ENCODE peak calls at places on chromosomes 12 and 14, in ten cellular contexts. One of them, this sample, is unnamed.
A peak's percentile ranks its signal among the peaks of the same experiment; 100 is the strongest.

GRCh38 chr14:68676511-68676943 is 116.3 kb downstream of the ZFP36L1 start:
- DNase-seq in stomach: peak; percentile 53
- DNase-seq in esophagus muscularis mucosa: no peak
- DNase-seq in tibial nerve: no peak
- DNase-seq in SK-N-SH: no peak
- DNase-seq in GM12878: no peak
- DNase-seq in K562: no peak
- DNase-seq in transverse colon: no peak
- DNase-seq in sigmoid colon: peak; percentile 64
- DNase-seq in HepG2: peak; percentile 39
- DNase-seq in this sample: peak; percentile 22

GRCh38 chr12:95231190-95231589 is 13.6 kb downstream of the VEZT start:
- DNase-seq in HepG2: no peak
- DNase-seq in esophagus muscularis mucosa: no peak
- DNase-seq in transverse colon: no peak
- DNase-seq in K562: peak; percentile 73
- DNase-seq in sigmoid colon: no peak
- DNase-seq in stomach: no peak
- DNase-seq in tibial nerve: no peak
- DNase-seq in SK-N-SH: peak; percentile 21
- DNase-seq in GM12878: no peak
- DNase-seq in this sample: no peak

GRCh38 chr12:44618960-44619359 is 257.2 kb downstream of the NELL2 start:
- DNase-seq in esophagus muscularis mucosa: no peak
- DNase-seq in sigmoid colon: no peak
- DNase-seq in SK-N-SH: no peak
- DNase-seq in HepG2: no peak
- DNase-seq in K562: no peak
- DNase-seq in tibial nerve: no peak
- DNase-seq in transverse colon: no peak
- DNase-seq in GM12878: no peak
- DNase-seq in stomach: no peak
- DNase-seq in this sample: no peak

GRCh38 chr14:78302841-78303240 is 132.7 kb downstream of the NRXN3 start:
- DNase-seq in tibial nerve: no peak
- DNase-seq in GM12878: no peak
- DNase-seq in K562: no peak
- DNase-seq in transverse colon: no peak
- DNase-seq in sigmoid colon: no peak
- DNase-seq in SK-N-SH: no peak
- DNase-seq in esophagus muscularis mucosa: no peak
- DNase-seq in HepG2: no peak
- DNase-seq in stomach: no peak
- DNase-seq in this sample: no peak

GRCh38 chr12:39297946-39298345 is 145.0 kb downstream of the KIF21A start:
- DNase-seq in transverse colon: no peak
- DNase-seq in HepG2: no peak
- DNase-seq in tibial nerve: no peak
- DNase-seq in stomach: no peak
- DNase-seq in esophagus muscularis mucosa: no peak
- DNase-seq in K562: no peak
- DNase-seq in sigmoid colon: no peak
- DNase-seq in SK-N-SH: no peak
- DNase-seq in GM12878: no peak
- DNase-seq in this sample: no peak

GRCh38 chr14:32087173-32087861 is 10.2 kb downstream of the ARHGAP5 start:
- DNase-seq in GM12878: no peak
- DNase-seq in stomach: no peak
- DNase-seq in esophagus muscularis mucosa: no peak
- DNase-seq in sigmoid colon: no peak
- DNase-seq in K562: peak; percentile 8
- DNase-seq in transverse colon: no peak
- DNase-seq in HepG2: peak; percentile 73
- DNase-seq in tibial nerve: no peak
- DNase-seq in SK-N-SH: no peak
- DNase-seq in this sample: no peak

GRCh38 chr12:71438670-71439361 is 782 bp upstream of the LGR5 start:
- DNase-seq in K562: no peak
- DNase-seq in GM12878: no peak
- DNase-seq in tibial nerve: no peak
- DNase-seq in sigmoid colon: no peak
- DNase-seq in transverse colon: no peak
- DNase-seq in stomach: no peak
- DNase-seq in HepG2: peak; percentile 98
- DNase-seq in SK-N-SH: peak; percentile 46
- DNase-seq in esophagus muscularis mucosa: no peak
- DNase-seq in this sample: no peak

GRCh38 chr14:54683882-54684794 is 117.2 kb downstream of the SAMD4A start:
- DNase-seq in stomach: no peak
- DNase-seq in GM12878: no peak
- DNase-seq in HepG2: no peak
- DNase-seq in SK-N-SH: peak; percentile 66
- DNase-seq in K562: no peak
- DNase-seq in tibial nerve: no peak
- DNase-seq in sigmoid colon: peak; percentile 86
- DNase-seq in esophagus muscularis mucosa: no peak
- DNase-seq in transverse colon: peak; percentile 37
- DNase-seq in this sample: peak; percentile 74

GRCh38 chr14:73209943-73210342 is 27.4 kb upstream of the PAPLN start:
- DNase-seq in sigmoid colon: no peak
- DNase-seq in stomach: no peak
- DNase-seq in GM12878: no peak
- DNase-seq in HepG2: no peak
- DNase-seq in esophagus muscularis mucosa: no peak
- DNase-seq in K562: no peak
- DNase-seq in transverse colon: no peak
- DNase-seq in SK-N-SH: no peak
- DNase-seq in tibial nerve: no peak
- DNase-seq in this sample: no peak

GRCh38 chr14:90630407-90630806 is 185.8 kb downstream of the TTC7B start:
- DNase-seq in transverse colon: no peak
- DNase-seq in GM12878: no peak
- DNase-seq in tibial nerve: no peak
- DNase-seq in sigmoid colon: no peak
- DNase-seq in K562: no peak
- DNase-seq in stomach: no peak
- DNase-seq in SK-N-SH: no peak
- DNase-seq in HepG2: no peak
- DNase-seq in esophagus muscularis mucosa: no peak
- DNase-seq in this sample: no peak

GRCh38 chr14:33792387-33793368 is 158.2 kb downstream of the EGLN3 start:
- DNase-seq in GM12878: peak; percentile 15
- DNase-seq in SK-N-SH: peak; percentile 84
- DNase-seq in esophagus muscularis mucosa: peak; percentile 94
- DNase-seq in transverse colon: peak; percentile 83
- DNase-seq in HepG2: peak; percentile 72
- DNase-seq in K562: peak; percentile 77
- DNase-seq in stomach: peak; percentile 85
- DNase-seq in tibial nerve: peak; percentile 73
- DNase-seq in sigmoid colon: peak; percentile 90
- DNase-seq in this sample: peak; percentile 82

GRCh38 chr12:78863482-78864427 is 819 bp upstream of the SYT1 start:
- DNase-seq in K562: no peak
- DNase-seq in transverse colon: peak; percentile 38
- DNase-seq in HepG2: no peak
- DNase-seq in sigmoid colon: peak; percentile 75
- DNase-seq in stomach: no peak
- DNase-seq in SK-N-SH: peak; percentile 75
- DNase-seq in GM12878: no peak
- DNase-seq in tibial nerve: peak; percentile 14
- DNase-seq in esophagus muscularis mucosa: no peak
- DNase-seq in this sample: peak; percentile 64

GRCh38 chr12:96060041-96060440 is 24.7 kb upstream of the LTA4H start:
- DNase-seq in sigmoid colon: no peak
- DNase-seq in HepG2: no peak
- DNase-seq in K562: no peak
- DNase-seq in esophagus muscularis mucosa: no peak
- DNase-seq in transverse colon: no peak
- DNase-seq in stomach: no peak
- DNase-seq in GM12878: no peak
- DNase-seq in tibial nerve: no peak
- DNase-seq in SK-N-SH: no peak
- DNase-seq in this sample: no peak

GRCh38 chr12:130286741-130287140 is 50.9 kb upstream of the PIWIL1 start:
- DNase-seq in transverse colon: no peak
- DNase-seq in HepG2: no peak
- DNase-seq in SK-N-SH: no peak
- DNase-seq in esophagus muscularis mucosa: no peak
- DNase-seq in sigmoid colon: no peak
- DNase-seq in K562: no peak
- DNase-seq in tibial nerve: no peak
- DNase-seq in GM12878: no peak
- DNase-seq in stomach: no peak
- DNase-seq in this sample: no peak

GRCh38 chr12:26744697-26745440 is 88.1 kb downstream of the ITPR2 start:
- DNase-seq in sigmoid colon: peak; percentile 69
- DNase-seq in K562: no peak
- DNase-seq in SK-N-SH: peak; percentile 57
- DNase-seq in GM12878: no peak
- DNase-seq in esophagus muscularis mucosa: no peak
- DNase-seq in stomach: no peak
- DNase-seq in HepG2: peak; percentile 100
- DNase-seq in tibial nerve: no peak
- DNase-seq in transverse colon: no peak
- DNase-seq in this sample: no peak
- TF ChIP-seq EP300 in sigmoid colon: peak; percentile 18
- TF ChIP-seq EP300 in K562: no peak
- TF ChIP-seq EP300 in SK-N-SH: peak; percentile 63
- TF ChIP-seq EP300 in GM12878: no peak
- TF ChIP-seq EP300 in esophagus muscularis mucosa: no peak
- TF ChIP-seq EP300 in stomach: no peak
- TF ChIP-seq EP300 in HepG2: no peak
- TF ChIP-seq EP300 in tibial nerve: no peak
- TF ChIP-seq EP300 in transverse colon: no peak
- TF ChIP-seq EP300 in this sample: no peak

GRCh38 chr14:59336078-59336477 is 129.1 kb downstream of the GPR135 start:
- DNase-seq in transverse colon: no peak
- DNase-seq in SK-N-SH: no peak
- DNase-seq in tibial nerve: no peak
- DNase-seq in stomach: no peak
- DNase-seq in GM12878: no peak
- DNase-seq in esophagus muscularis mucosa: no peak
- DNase-seq in HepG2: no peak
- DNase-seq in K562: no peak
- DNase-seq in sigmoid colon: no peak
- DNase-seq in this sample: no peak
- H3K27ac ChIP-seq in transverse colon: peak overlapping the region; percentile 68
- H3K27ac ChIP-seq in SK-N-SH: peak overlapping the region; percentile 28
- H3K27ac ChIP-seq in tibial nerve: peak overlapping the region; percentile 84
- H3K27ac ChIP-seq in stomach: peak overlapping the region; percentile 76
- H3K27ac ChIP-seq in GM12878: no peak overlapping the region
- H3K27ac ChIP-seq in esophagus muscularis mucosa: peak overlapping the region; percentile 82
- H3K27ac ChIP-seq in HepG2: no peak overlapping the region
- H3K27ac ChIP-seq in K562: no peak overlapping the region
- H3K27ac ChIP-seq in sigmoid colon: peak overlapping the region; percentile 85
- H3K27ac ChIP-seq in this sample: no peak overlapping the region

DNA sequence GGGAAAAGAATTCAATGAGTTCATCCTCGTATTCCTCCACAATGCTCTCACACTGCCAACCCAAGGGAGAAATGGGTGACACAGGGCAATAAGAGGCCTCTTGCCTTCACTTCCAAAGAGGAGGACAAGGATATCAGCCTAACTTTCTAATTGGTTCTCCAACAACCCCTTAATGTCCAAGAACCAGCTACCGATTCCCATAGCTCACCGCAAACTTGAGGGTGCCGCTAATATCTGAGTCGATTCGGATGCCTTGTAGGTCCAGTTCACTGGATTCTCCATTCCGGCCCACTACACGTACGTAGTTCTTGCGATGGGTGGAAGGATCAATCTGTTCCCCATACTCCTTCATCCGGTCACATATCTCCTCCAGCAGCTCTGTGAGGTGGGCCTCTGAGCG is 4.8 kb downstream of the CNPY2 start:
- DNase-seq in transverse colon: no peak
- DNase-seq in K562: no peak
- DNase-seq in GM12878: no peak
- DNase-seq in tibial nerve: no peak
- DNase-seq in esophagus muscularis mucosa: no peak
- DNase-seq in sigmoid colon: no peak
- DNase-seq in SK-N-SH: no peak
- DNase-seq in stomach: no peak
- DNase-seq in HepG2: no peak
- DNase-seq in this sample: no peak
- H3K36me3 ChIP-seq in transverse colon: no peaks in the 10 kb centered on the region
- H3K36me3 ChIP-seq in K562: peaks cover 66% of the 10 kb centered on the region
- H3K36me3 ChIP-seq in GM12878: peaks cover 1% of the 10 kb centered on the region
- H3K36me3 ChIP-seq in tibial nerve: peaks cover 79% of the 10 kb centered on the region
- H3K36me3 ChIP-seq in esophagus muscularis mucosa: peaks cover 79% of the 10 kb centered on the region
- H3K36me3 ChIP-seq in sigmoid colon: peaks cover 12% of the 10 kb centered on the region
- H3K36me3 ChIP-seq in SK-N-SH: peaks cover 45% of the 10 kb centered on the region
- H3K36me3 ChIP-seq in stomach: peaks cover 26% of the 10 kb centered on the region
- H3K36me3 ChIP-seq in HepG2: peaks cover 12% of the 10 kb centered on the region
- H3K36me3 ChIP-seq in this sample: no peaks in the 10 kb centered on the region

DNA sequence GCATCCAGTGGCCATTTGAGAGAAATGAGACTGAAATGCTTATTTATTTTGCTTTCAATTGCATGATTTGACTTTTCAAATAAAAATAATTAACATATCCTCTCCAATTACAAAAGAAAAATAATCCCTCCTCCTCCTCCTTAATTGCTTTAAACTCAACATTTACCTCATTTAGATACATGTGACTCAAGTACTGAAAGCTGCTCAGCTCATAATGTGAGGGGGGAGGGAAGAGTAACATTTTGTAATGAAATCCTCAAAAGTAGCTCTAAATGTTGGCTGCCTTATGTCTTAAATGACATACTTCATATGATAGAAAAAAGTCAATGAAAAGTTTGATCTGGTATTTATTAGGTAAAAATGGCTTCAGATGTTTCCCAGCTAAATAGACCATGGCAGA is 29.0 kb downstream of the DACT1 start:
- DNase-seq in sigmoid colon: no peak
- DNase-seq in esophagus muscularis mucosa: no peak
- DNase-seq in HepG2: no peak
- DNase-seq in transverse colon: no peak
- DNase-seq in tibial nerve: no peak
- DNase-seq in SK-N-SH: no peak
- DNase-seq in stomach: no peak
- DNase-seq in GM12878: no peak
- DNase-seq in K562: no peak
- DNase-seq in this sample: no peak
- TF ChIP-seq EP300 in sigmoid colon: no peak
- TF ChIP-seq EP300 in esophagus muscularis mucosa: no peak
- TF ChIP-seq EP300 in HepG2: no peak
- TF ChIP-seq EP300 in transverse colon: no peak
- TF ChIP-seq EP300 in tibial nerve: no peak
- TF ChIP-seq EP300 in SK-N-SH: no peak
- TF ChIP-seq EP300 in stomach: no peak
- TF ChIP-seq EP300 in GM12878: no peak
- TF ChIP-seq EP300 in K562: no peak
- TF ChIP-seq EP300 in this sample: no peak